ENCODE peak calls at places on chromosomes 2 and 18, in seven cellular contexts. Q, Y, O, E, K, W and V are unnamed samples.

GRCh38 chr2:224646242-224646846 is 61.2 kb upstream of the CUL3 start:
- DNase-seq in Q (no peak), Y (no peak), O (no peak), E (no peak), K (peak), W (no peak), V (no peak)

GRCh38 chr2:200172944-200173481 is 133.5 kb upstream of the SPATS2L start:
- DNase-seq in Q (no peak), Y (peak), O (no peak), E (no peak), K (no peak), W (no peak), V (no peak)

GRCh38 chr2:234051374-234052070 is 1.0 kb downstream of the SPP2 start:
- DNase-seq in Q (no peak), Y (no peak), O (no peak), E (no peak), K (no peak), W (no peak), V (no peak)

GRCh38 chr2:201246280-201246679 is 14.1 kb upstream of the CASP8 start:
- DNase-seq in Q (no peak), Y (no peak), O (no peak), E (no peak), K (no peak), W (no peak), V (no peak)

GRCh38 chr2:180505203-180505602 is 475.2 kb upstream of the UBE2E3 start:
- DNase-seq in Q (no peak), Y (peak), O (no peak), E (no peak), K (no peak), W (no peak), V (no peak)

GRCh38 chr2:96506016-96506906 is 1.1 kb upstream of the NEURL3 start:
- DNase-seq in Q (no peak), Y (no peak), O (no peak), E (no peak), K (no peak), W (peak), V (no peak)

GRCh38 chr2:8677646-8678592 is 3.9 kb upstream of the ID2 start:
- DNase-seq in Q (peak), Y (peak), O (peak), E (peak), K (peak), W (peak), V (no peak)

GRCh38 chr18:22314001-22314400 is 103.7 kb downstream of the CTAGE1 start:
- DNase-seq in Q (no peak), Y (peak), O (no peak), E (no peak), K (no peak), W (no peak), V (no peak)

GRCh38 chr18:79361766-79362522 is 33.8 kb upstream of the NFATC1 start:
- DNase-seq in Q (peak), Y (no peak), O (no peak), E (no peak), K (no peak), W (no peak), V (no peak)

GRCh38 chr2:86695053-86695691 is 24.9 kb upstream of the RMND5A start:
- DNase-seq in Q (no peak), Y (no peak), O (no peak), E (no peak), K (no peak), W (no peak), V (peak)

GRCh38 chr2:148167241-148167766 is 146.4 kb downstream of the MBD5 start:
- DNase-seq in Q (no peak), Y (no peak), O (no peak), E (no peak), K (no peak), W (no peak), V (no peak)

GRCh38 chr18:51137891-51138290 is 59.6 kb downstream of the MEX3C start:
- DNase-seq in Q (no peak), Y (no peak), O (no peak), E (no peak), K (no peak), W (no peak), V (no peak)

GRCh38 chr2:208224802-208225201 is 30.1 kb downstream of the IDH1 start:
- DNase-seq in Q (no peak), Y (no peak), O (no peak), E (no peak), K (no peak), W (no peak), V (no peak)

GRCh38 chr2:43284967-43285366 is 58.6 kb upstream of the ZFP36L2 start:
- DNase-seq in Q (no peak), Y (no peak), O (no peak), E (no peak), K (no peak), W (peak), V (no peak)

GRCh38 chr2:207876834-207877535 is 107.3 kb upstream of the FZD5 start:
- DNase-seq in Q (no peak), Y (peak), O (no peak), E (no peak), K (no peak), W (no peak), V (no peak)

GRCh38 chr18:79576686-79577351 is 102.8 kb upstream of the CTDP1 start:
- DNase-seq in Q (peak), Y (peak), O (peak), E (peak), K (no peak), W (peak), V (no peak)

GRCh38 chr2:17591846-17592245 is 51.4 kb downstream of the VSNL1 start:
- DNase-seq in Q (no peak), Y (no peak), O (no peak), E (no peak), K (no peak), W (no peak), V (no peak)

GRCh38 chr2:60549250-60550150 is 4.0 kb downstream of the BCL11A start:
- DNase-seq in Q (peak), Y (peak), O (peak), E (peak), K (peak), W (no peak), V (no peak)

GRCh38 chr2:189521686-189522434 is 58.7 kb downstream of the SLC40A1 start:
- DNase-seq in Q (no peak), Y (peak), O (no peak), E (no peak), K (no peak), W (no peak), V (no peak)

GRCh38 chr2:43685350-43685749 is 9.1 kb upstream of the C1GALT1C1L start:
- DNase-seq in Q (no peak), Y (no peak), O (no peak), E (no peak), K (no peak), W (no peak), V (no peak)

GRCh38 chr18:47417807-47418206 is 166.3 kb upstream of the SKOR2 start:
- DNase-seq in Q (no peak), Y (peak), O (no peak), E (no peak), K (no peak), W (no peak), V (no peak)

GRCh38 chr2:18268400-18268799 is 292.1 kb downstream of the RDH14 start:
- DNase-seq in Q (no peak), Y (no peak), O (no peak), E (no peak), K (no peak), W (no peak), V (peak)

GRCh38 chr2:238161291-238162051 is 2.7 kb downstream of the ERFE start:
- DNase-seq in Q (no peak), Y (no peak), O (peak), E (peak), K (no peak), W (no peak), V (no peak)

GRCh38 chr2:40760071-40760666 is 308.3 kb upstream of the SLC8A1 start:
- DNase-seq in Q (no peak), Y (peak), O (no peak), E (no peak), K (peak), W (no peak), V (no peak)

GRCh38 chr2:54482725-54483124 is 26.6 kb downstream of the SPTBN1 start:
- DNase-seq in Q (no peak), Y (peak), O (no peak), E (no peak), K (no peak), W (peak), V (no peak)

GRCh38 chr2:159516241-159516758 is 100.0 kb downstream of the BAZ2B start:
- DNase-seq in Q (no peak), Y (peak), O (no peak), E (no peak), K (peak), W (no peak), V (peak)

GRCh38 chr2:39181297-39181696 is 60.4 kb upstream of the SOS1 start:
- DNase-seq in Q (no peak), Y (no peak), O (no peak), E (no peak), K (no peak), W (no peak), V (no peak)

GRCh38 chr2:43155842-43156511 is 70.4 kb downstream of the ZFP36L2 start:
- DNase-seq in Q (no peak), Y (no peak), O (no peak), E (peak), K (no peak), W (no peak), V (no peak)

GRCh38 chr2:9914384-9915065 is 37.0 kb upstream of the GRHL1 start:
- DNase-seq in Q (no peak), Y (peak), O (no peak), E (no peak), K (no peak), W (no peak), V (no peak)

GRCh38 chr2:132804045-132804444 is 134.0 kb upstream of the LYPD1 start:
- DNase-seq in Q (no peak), Y (peak), O (no peak), E (no peak), K (peak), W (no peak), V (peak)

GRCh38 chr2:10057231-10058107 is 14.1 kb downstream of the KLF11 start:
- DNase-seq in Q (peak), Y (peak), O (no peak), E (peak), K (peak), W (no peak), V (no peak)

GRCh38 chr2:42050350-42051167 is 2.7 kb downstream of the PKDCC start:
- DNase-seq in Q (no peak), Y (no peak), O (no peak), E (peak), K (no peak), W (no peak), V (no peak)

GRCh38 chr2:42051168-42052125 is 3.6 kb downstream of the PKDCC start:
- DNase-seq in Q (no peak), Y (no peak), O (no peak), E (peak), K (no peak), W (no peak), V (no peak)

GRCh38 chr2:42047488-42048317 is at the start of gene PKDCC:
- DNase-seq in Q (peak), Y (peak), O (peak), E (peak), K (peak), W (peak), V (no peak)

GRCh38 chr2:42048318-42049251 is 764 bp downstream of the PKDCC start:
- DNase-seq in Q (no peak), Y (peak), O (peak), E (no peak), K (peak), W (no peak), V (no peak)

DNA sequence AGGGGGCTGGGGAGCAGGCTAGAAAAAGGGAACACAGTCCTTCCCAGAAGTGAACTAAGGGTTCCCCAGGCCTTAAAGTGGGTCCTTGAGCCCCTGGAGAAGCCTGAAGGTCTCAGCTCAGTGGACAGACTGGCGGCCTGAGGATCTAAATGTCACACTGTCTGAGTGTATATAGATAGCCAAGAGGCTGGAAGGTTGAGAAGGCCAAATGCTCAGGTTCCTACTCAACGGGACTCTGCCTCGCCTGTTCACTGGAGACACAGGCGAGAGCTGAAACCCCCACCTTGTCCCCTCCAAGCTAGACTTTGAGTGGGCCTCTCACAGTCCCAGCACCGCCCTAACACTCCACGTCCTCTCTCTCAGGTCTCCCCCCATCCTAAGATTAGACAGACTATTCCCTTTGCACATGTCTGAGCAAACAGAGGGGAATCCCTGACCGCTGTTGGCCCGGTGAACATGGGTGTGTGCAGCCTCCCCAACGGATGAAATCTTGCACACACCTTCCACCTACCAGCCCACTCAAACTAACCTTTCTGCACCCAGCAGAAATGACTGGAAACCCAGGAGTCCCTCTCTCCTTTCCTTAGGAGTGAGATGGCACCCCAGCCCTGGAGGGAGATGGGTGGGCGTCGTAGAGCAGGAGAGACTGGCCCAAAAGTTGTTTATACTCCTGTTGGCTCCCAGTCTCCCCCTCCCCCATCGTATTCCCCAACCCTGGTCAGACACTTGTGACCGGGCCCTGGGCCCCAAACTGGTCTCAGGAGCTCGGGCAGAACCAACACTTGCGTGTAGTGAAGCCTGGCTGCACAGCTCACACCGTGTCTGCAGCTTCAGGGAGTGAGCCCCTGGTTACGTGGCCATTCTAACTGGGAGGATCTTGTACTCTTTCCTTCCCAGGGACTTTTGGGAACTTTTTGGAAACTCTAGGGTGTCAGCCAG is 1.9 kb downstream of the PKDCC start:
- DNase-seq in Q (no peak), Y (no peak), O (no peak), E (peak), K (no peak), W (no peak), V (no peak)
- H3K4me3 ChIP-seq in Q (peak), Y (peak), O (peak), E (peak), K (peak), W (peak), V (peak)

DNA sequence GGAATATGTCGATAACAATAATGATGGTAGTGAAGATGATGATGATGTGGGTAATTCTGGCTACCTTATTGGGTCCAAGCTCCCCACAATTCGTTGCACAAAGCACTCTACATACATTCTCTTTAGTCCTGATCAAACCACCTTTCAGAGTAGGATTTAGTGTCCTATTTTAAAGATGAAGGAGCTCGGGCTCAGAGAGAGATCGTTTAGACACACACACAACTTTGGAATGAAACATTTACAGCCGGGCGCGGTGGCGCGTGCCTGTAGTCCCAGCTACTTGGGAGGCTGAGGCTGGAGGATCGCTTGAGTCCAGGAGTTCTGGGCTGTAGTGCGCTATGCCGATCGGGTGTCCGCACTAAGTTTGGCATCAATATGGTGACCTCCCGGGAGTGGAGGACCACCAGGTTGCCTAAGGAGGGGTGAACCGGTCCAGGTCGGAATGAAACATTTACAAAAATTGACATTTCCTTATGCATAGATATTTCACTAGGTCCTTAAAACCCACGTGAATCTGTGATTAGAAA is 50.7 kb downstream of the GREB1 start:
- DNase-seq in Q (no peak), Y (no peak), O (no peak), E (peak), K (no peak), W (no peak), V (no peak)
- TF ChIP-seq CTCF in Q (peak), Y (no peak), O (no peak), E (peak), K (no peak), W (no peak), V (no peak)

DNA sequence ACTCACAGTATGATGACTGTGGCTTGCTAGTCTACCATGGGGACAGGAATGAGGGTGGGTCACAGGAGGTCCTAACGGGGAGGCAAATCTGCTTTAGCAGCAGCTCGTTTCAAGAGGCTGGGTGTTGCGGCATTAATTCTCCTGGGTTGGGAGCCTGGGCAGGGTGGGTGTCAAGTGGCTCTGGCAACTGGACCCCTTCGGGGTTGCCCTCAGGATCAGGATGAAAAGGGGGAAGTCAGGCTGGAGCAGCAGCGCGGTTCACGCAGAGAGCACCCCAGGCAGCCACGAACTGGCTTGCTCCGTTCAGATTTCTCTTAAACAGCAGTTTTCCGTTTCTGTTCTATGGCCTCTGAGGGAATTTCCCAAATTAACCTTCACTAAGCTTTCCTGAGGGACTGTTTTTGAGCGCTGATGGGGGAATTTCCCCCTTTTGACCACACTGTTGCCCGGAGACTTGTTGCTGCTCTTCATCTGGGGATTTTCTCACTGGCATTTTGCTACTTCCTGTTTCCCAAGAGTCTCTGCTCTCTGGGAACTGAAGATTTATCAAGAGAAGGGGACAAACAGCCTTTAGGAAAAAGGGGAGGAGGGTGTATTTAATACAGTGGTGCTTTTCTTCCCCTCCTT is 59.9 kb upstream of the PELI1 start:
- DNase-seq in Q (peak), Y (peak), O (peak), E (peak), K (peak), W (no peak), V (peak)
- H3K4me3 ChIP-seq in Q (peak), Y (no peak), O (peak), E (peak), K (no peak), W (peak), V (peak)

GRCh38 chr2:218072478-218073024 is 3.5 kb downstream of the RUFY4 start:
- DNase-seq in Q (no peak), Y (no peak), O (no peak), E (no peak), K (no peak), W (no peak), V (no peak)
- TF ChIP-seq CTCF in Q (no peak), Y (no peak), O (no peak), E (no peak), K (peak), W (no peak), V (no peak)